ENCODE peak calls at places on chromosomes 12 and 14, in four cellular contexts. C is NCI-H460, E is HuH-7.5, Y is body of pancreas. K is an unnamed sample.

GRCh38 chr12:130142736-130143135 is 19.5 kb upstream of the FZD10 start:
- DNase-seq in E (no peak), C (no peak), Y (no peak), K (no peak)

GRCh38 chr12:88775742-88776151 is 195.5 kb upstream of the KITLG start:
- DNase-seq in C (no peak), Y (peak; percentile 36), E (no peak), K (peak; percentile 88)

GRCh38 chr14:32370720-32371119 is 41.6 kb downstream of the AKAP6 start:
- DNase-seq in E (no peak), Y (no peak), C (peak; percentile 29), K (no peak)

GRCh38 chr12:133129368-133130037 is 571 bp downstream of the ZNF891 start:
- DNase-seq in Y (peak; percentile 22), C (no peak), E (no peak), K (no peak)

GRCh38 chr12:3092770-3093169 is 15.6 kb downstream of the TSPAN9 start:
- DNase-seq in C (no peak), E (no peak), Y (no peak), K (no peak)

GRCh38 chr14:65179918-65180724 is 77.8 kb upstream of the MAX start:
- DNase-seq in C (no peak), Y (peak; percentile 79), E (no peak), K (peak; percentile 77)

GRCh38 chr12:94174576-94174975 is 26.2 kb downstream of the PLXNC1 start:
- DNase-seq in C (no peak), E (no peak), Y (no peak), K (no peak)

GRCh38 chr12:90067791-90068190 is 359.2 kb upstream of the ATP2B1 start:
- DNase-seq in Y (no peak), E (no peak), C (no peak), K (no peak)

GRCh38 chr14:88879016-88879415 is 54.6 kb downstream of the TTC8 start:
- DNase-seq in E (no peak), C (peak; percentile 18), Y (no peak), K (no peak)

GRCh38 chr14:69324341-69324931 is 64.5 kb downstream of the GALNT16 start:
- DNase-seq in E (no peak), C (no peak), Y (peak; percentile 2), K (no peak)

GRCh38 chr14:99589651-99590530 is 14.1 kb downstream of the CCDC85C start:
- DNase-seq in Y (no peak), C (no peak), E (no peak), K (no peak)